ENCODE peak calls at places on chromosomes 2 and 18, in five cellular contexts. H is activated gamma-delta T cell treated with Interleukin-2 at 50 U/mL for 16 hours, A is hypothalamus, L is occipital lobe, U is smooth muscle cell of the brain vasculature. R is an unnamed sample.

GRCh38 chr2:224121406-224122067 is 82.5 kb upstream of the SERPINE2 start:
- DNase-seq in H (no peak), A (no peak), L (no peak), U (no peak), R (no peak)

GRCh38 chr2:144324446-144325045 is 195.4 kb downstream of the ZEB2 start:
- DNase-seq in H (peak; percentile 7), A (no peak), L (no peak), U (no peak), R (no peak)

GRCh38 chr2:238929242-238930081 is 81.6 kb downstream of the TWIST2 start:
- DNase-seq in H (no peak), A (peak; percentile 27), L (peak; percentile 28), U (no peak), R (peak; percentile 25)

GRCh38 chr2:120528051-120528692 is 182.2 kb downstream of the INHBB start:
- DNase-seq in H (no peak), A (no peak), L (no peak), U (no peak), R (no peak)

GRCh38 chr18:75548353-75548752 is 120.8 kb upstream of the SMIM21 start:
- DNase-seq in H (no peak), A (no peak), L (no peak), U (no peak), R (no peak)

GRCh38 chr2:197171582-197171981 is 139.0 kb downstream of the ANKRD44 start:
- DNase-seq in H (no peak), A (no peak), L (no peak), U (no peak), R (no peak)

GRCh38 chr18:13139885-13140450 is 78.6 kb upstream of the LDLRAD4 start:
- DNase-seq in H (no peak), A (no peak), L (no peak), U (no peak), R (peak; percentile 91)

GRCh38 chr18:68972176-68972575 is 174.3 kb downstream of the CCDC102B start:
- DNase-seq in H (no peak), A (no peak), L (no peak), U (no peak), R (no peak)

GRCh38 chr2:29401994-29402393 is 286.8 kb downstream of the CLIP4 start:
- DNase-seq in H (no peak), A (no peak), L (no peak), U (no peak), R (no peak)

GRCh38 chr2:28395334-28396061 is 2.8 kb downstream of the FOSL2 start:
- DNase-seq in H (no peak), A (no peak), L (no peak), U (no peak), R (peak; percentile 51)

GRCh38 chr18:5294113-5294617 is 1.4 kb downstream of the ZBTB14 start:
- DNase-seq in H (peak; percentile 53), A (peak; percentile 53), L (no peak), U (no peak), R (no peak)

GRCh38 chr2:23243258-23243657 is 141.7 kb upstream of the KLHL29 start:
- DNase-seq in H (no peak), A (no peak), L (no peak), U (no peak), R (no peak)

GRCh38 chr2:206531996-206532543 is 88.7 kb downstream of the ADAM23 start:
- DNase-seq in H (no peak), A (no peak), L (peak; percentile 52), U (no peak), R (no peak)

GRCh38 chr2:166090900-166091299 is 36.9 kb downstream of the SCN1A start:
- DNase-seq in H (no peak), A (no peak), L (no peak), U (no peak), R (peak; percentile 52)